ENCODE peak calls at places on chromosomes 7 and 10, in five cellular contexts. G, B, F, P and Z are unnamed samples.

GRCh38 chr10:68963151-68963550 is 7.2 kb downstream of the DDX21 start:
- DNase-seq in G (no peak), B (no peak), F (no peak), P (no peak), Z (no peak)

GRCh38 chr7:2554654-2555053 is 670 bp downstream of the BRAT1 start:
- DNase-seq in G (no peak), B (no peak), F (no peak), P (no peak), Z (no peak)

GRCh38 chr10:128694532-128694931 is 568.3 kb upstream of the MKI67 start:
- DNase-seq in G (no peak), B (no peak), F (no peak), P (no peak), Z (no peak)

GRCh38 chr7:2811476-2812118 is 32.5 kb downstream of the GNA12 start:
- DNase-seq in G (no peak), B (no peak), F (peak; percentile 77), P (no peak), Z (no peak)

GRCh38 chr10:201328-201771 is 66.1 kb downstream of the ZMYND11 start:
- DNase-seq in G (no peak), B (no peak), F (no peak), P (peak; percentile 60), Z (no peak)

GRCh38 chr7:2638224-2638991 is 6.6 kb downstream of the TTYH3 start:
- DNase-seq in G (no peak), B (no peak), F (peak; percentile 87), P (peak; percentile 71), Z (no peak)

GRCh38 chr10:44261710-44262455 is 123.0 kb downstream of the CXCL12 start:
- DNase-seq in G (no peak), B (no peak), F (no peak), P (peak; percentile 56), Z (peak; percentile 40)

GRCh38 chr10:108840944-108841343 is 1082.4 kb downstream of the XPNPEP1 start:
- DNase-seq in G (no peak), B (no peak), F (no peak), P (no peak), Z (no peak)

GRCh38 chr10:132784582-132785432 is 1.1 kb downstream of the NKX6-2 start:
- DNase-seq in G (no peak), B (no peak), F (no peak), P (no peak), Z (no peak)

GRCh38 chr10:3805791-3806381 is 20.9 kb upstream of the KLF6 start:
- DNase-seq in G (peak; percentile 62), B (no peak), F (peak; percentile 65), P (peak; percentile 77), Z (no peak)

GRCh38 chr10:101840741-101841453 is 2.7 kb downstream of the KCNIP2 start:
- DNase-seq in G (peak; percentile 81), B (no peak), F (peak; percentile 87), P (peak; percentile 80), Z (no peak)

GRCh38 chr7:15839415-15840100 is 153.1 kb upstream of the MEOX2 start:
- DNase-seq in G (no peak), B (no peak), F (peak; percentile 82), P (no peak), Z (no peak)

GRCh38 chr7:65931685-65932084 is 50.3 kb downstream of the GUSB start:
- DNase-seq in G (no peak), B (no peak), F (no peak), P (no peak), Z (no peak)

GRCh38 chr7:30977222-30977621 is 13.5 kb downstream of the GHRHR start:
- DNase-seq in G (no peak), B (no peak), F (no peak), P (no peak), Z (no peak)

GRCh38 chr10:49310901-49311561 is 12.1 kb downstream of the C10orf71 start:
- DNase-seq in G (no peak), B (no peak), F (no peak), P (no peak), Z (no peak)

GRCh38 chr7:93147358-93147757 is 827 bp downstream of the SAMD9L start:
- DNase-seq in G (peak; percentile 60), B (no peak), F (no peak), P (peak; percentile 59), Z (peak; percentile 44)
- H3K4me3 ChIP-seq in G (peak overlapping the region; percentile 61), B (peak overlapping the region; percentile 43), F (peak overlapping the region; percentile 54), P (peak overlapping the region; percentile 46), Z (peak overlapping the region; percentile 78)

GRCh38 chr7:192035-192649 is at the start of gene FAM20C:
- DNase-seq in G (no peak), B (no peak), F (peak; percentile 93), P (peak; percentile 79), Z (no peak)

GRCh38 chr7:190196-190595 is 2.2 kb upstream of the FAM20C start:
- DNase-seq in G (no peak), B (no peak), F (no peak), P (no peak), Z (no peak)

GRCh38 chr7:192701-193536 is 548 bp downstream of the FAM20C start:
- DNase-seq in G (no peak), B (no peak), F (no peak), P (peak; percentile 21), Z (no peak)

GRCh38 chr7:189719-190118 is 2.7 kb upstream of the FAM20C start:
- DNase-seq in G (no peak), B (no peak), F (no peak), P (no peak), Z (no peak)

DNA sequence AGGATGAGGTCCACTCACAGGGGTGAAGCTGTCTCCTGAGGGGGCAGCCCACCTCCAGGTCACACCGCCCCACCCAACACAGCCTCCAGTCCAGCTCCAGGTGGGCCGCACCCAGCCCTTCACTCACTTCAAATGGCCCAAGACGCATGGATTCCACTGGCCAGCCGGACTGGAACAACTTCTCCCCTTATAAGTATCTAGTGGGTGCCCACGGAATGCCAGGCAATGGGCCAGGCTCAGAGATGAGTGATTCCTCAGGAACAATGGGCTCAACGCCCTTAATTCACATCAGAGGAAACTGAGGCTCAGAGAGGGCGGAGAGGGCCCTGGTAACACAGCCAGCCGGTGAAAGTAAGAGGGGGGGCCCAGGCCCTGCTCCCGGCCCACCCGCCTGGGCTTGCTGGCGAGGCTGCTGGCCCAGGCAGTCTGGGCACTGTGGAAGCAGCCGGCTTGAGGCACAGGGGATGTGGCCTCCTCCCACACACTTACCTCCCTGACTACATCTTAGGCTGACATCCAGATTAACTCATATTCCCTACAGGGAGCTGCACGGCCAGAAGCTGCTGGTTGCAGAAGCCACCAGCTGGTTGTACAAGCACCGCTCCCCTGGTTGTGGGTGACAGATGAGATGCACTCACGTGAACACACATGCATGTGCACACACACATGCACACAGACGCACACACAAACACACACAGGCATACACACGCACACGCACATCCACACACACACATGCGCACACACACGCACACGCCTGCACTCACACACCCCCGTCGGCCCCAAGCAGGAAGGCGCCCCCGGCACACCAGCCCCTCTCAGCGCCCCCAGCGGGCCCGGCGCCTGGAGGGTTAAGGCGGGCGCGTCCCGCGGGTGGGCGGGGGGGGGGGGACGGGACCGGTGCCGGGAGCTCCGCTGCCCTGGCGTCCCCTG is 1.0 kb upstream of the FAM20C start:
- DNase-seq in G (no peak), B (peak; percentile 50), F (peak; percentile 78), P (peak; percentile 92), Z (no peak)
- TF ChIP-seq CTCF in G (no peak), B (no peak), F (no peak), P (peak; percentile 11), Z (no peak)

GRCh38 chr10:89256338-89256737 is 4.8 kb upstream of the LIPA start:
- DNase-seq in G (no peak), B (no peak), F (no peak), P (no peak), Z (no peak)

GRCh38 chr10:89251417-89252224 is at the start of gene LIPA:
- DNase-seq in G (peak; percentile 96), B (peak; percentile 81), F (peak; percentile 97), P (peak; percentile 97), Z (peak; percentile 95)

GRCh38 chr10:89249066-89249465 is 2.5 kb downstream of the LIPA start:
- DNase-seq in G (no peak), B (no peak), F (no peak), P (no peak), Z (no peak)

GRCh38 chr10:89250814-89251416 is 660 bp downstream of the LIPA start:
- DNase-seq in G (no peak), B (no peak), F (no peak), P (no peak), Z (no peak)

DNA sequence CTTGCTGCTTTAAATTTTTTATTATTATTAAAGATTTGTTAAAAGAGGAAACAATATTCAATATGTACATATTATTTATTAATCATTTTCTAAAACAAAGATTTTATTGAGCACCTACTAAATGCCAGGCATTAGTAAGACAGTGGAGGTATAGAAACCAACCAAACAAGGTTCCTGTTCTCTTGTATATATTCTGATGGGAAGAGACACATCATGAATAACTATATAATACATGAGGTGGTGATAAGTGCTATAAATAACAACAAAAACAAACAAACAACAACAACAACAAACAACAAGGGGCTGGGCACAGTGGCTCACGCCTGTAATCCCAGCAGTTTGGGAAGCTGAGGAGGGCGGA is 630 bp upstream of the LIPA start:
- DNase-seq in G (no peak), B (no peak), F (no peak), P (no peak), Z (no peak)
- H3K4me3 ChIP-seq in G (no peak overlapping the region), B (no peak overlapping the region), F (peak overlapping the region; percentile 99), P (peak overlapping the region; percentile 3), Z (peak overlapping the region; percentile 78)

GRCh38 chr7:135501402-135501801 is 8.5 kb downstream of the CNOT4 start:
- DNase-seq in G (no peak), B (no peak), F (no peak), P (peak; percentile 58), Z (no peak)
- TF ChIP-seq CTCF in G (no peak), B (no peak), F (no peak), P (peak; percentile 33), Z (no peak)

DNA sequence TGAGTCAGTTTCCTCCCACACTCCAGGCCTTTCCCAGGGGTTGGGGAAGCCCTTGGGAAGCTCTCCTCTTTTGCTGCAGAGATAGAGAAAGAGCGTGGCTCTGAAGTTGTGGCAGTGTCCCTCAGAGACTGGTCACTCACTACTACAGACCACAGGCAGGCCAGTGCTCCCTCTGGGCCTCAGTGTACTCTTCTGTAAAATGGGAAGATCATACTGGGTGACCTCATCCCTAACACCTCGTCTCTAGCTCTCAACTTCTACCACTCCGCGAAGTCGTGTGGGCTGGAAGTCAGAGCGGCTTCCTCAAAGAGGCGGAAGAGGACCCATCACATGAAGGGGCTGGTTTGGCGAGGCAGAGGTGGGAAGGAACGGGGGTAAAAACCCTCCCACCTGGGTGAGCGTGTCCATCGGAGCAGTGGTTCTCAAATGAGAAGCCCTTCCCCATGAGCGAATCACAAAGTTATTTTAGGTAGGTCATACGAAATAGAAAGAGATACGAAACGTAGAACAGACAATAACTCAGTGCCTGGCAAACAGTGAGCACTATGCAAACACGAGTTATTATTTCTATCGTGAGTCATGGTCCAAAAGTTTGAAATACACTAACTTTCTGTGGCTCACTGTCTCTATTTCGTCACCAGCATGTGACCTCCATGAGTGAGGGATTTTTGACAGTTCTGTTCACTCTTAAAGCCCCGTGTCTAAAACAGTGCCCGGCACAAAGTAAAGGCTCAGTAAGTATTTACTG is 32.7 kb downstream of the PRKAG2 start:
- DNase-seq in G (no peak), B (peak; percentile 4), F (peak; percentile 17), P (peak; percentile 77), Z (no peak)
- H3K4me3 ChIP-seq in G (no peak overlapping the region), B (no peak overlapping the region), F (no peak overlapping the region), P (no peak overlapping the region), Z (no peak overlapping the region)